ENCODE peak calls at places on chromosomes 12 and 14, in nine cellular contexts. S, E, Q, K, X, Y, J, M and G are unnamed samples.

GRCh38 chr14:29906256-29906885 is 21.3 kb downstream of the PRKD1 start:
- DNase-seq in Y (peak; percentile 40), K (peak; percentile 73), E (no peak), X (peak; percentile 95), Q (no peak), J (no peak), M (no peak), S (no peak), G (no peak)

GRCh38 chr12:47561746-47562145 is 144.1 kb downstream of the RPAP3 start:
- DNase-seq in Q (no peak), M (no peak), E (no peak), J (no peak), S (no peak), K (peak; percentile 40), X (peak; percentile 52), Y (no peak), G (no peak)

GRCh38 chr12:130286741-130287140 is 50.9 kb upstream of the PIWIL1 start:
- DNase-seq in Q (no peak), J (no peak), K (no peak), M (no peak), Y (no peak), S (no peak), E (no peak), X (no peak), G (no peak)

GRCh38 chr12:123122649-123123048 is 28.2 kb downstream of the PITPNM2 start:
- DNase-seq in Y (no peak), Q (no peak), M (no peak), K (no peak), X (no peak), E (no peak), J (no peak), S (no peak), G (no peak)

GRCh38 chr14:24398943-24399801 is at the start of gene NYNRIN:
- DNase-seq in Y (peak; percentile 55), E (no peak), M (peak; percentile 65), X (no peak), J (no peak), S (peak; percentile 81), K (peak; percentile 37), Q (peak; percentile 41), G (no peak)

GRCh38 chr12:107594995-107595394 is 90.6 kb upstream of the PWP1 start:
- DNase-seq in S (no peak), Y (no peak), X (peak; percentile 72), K (peak; percentile 67), J (no peak), Q (no peak), M (no peak), E (no peak), G (no peak)

GRCh38 chr12:132245521-132246101 is 83.8 kb downstream of the GALNT9 start:
- DNase-seq in E (no peak), K (no peak), X (no peak), M (no peak), J (no peak), Q (no peak), S (no peak), Y (no peak), G (no peak)

GRCh38 chr12:29537292-29537691 is 39.8 kb upstream of the OVCH1 start:
- DNase-seq in M (no peak), J (no peak), Q (no peak), X (peak; percentile 45), E (no peak), S (no peak), Y (no peak), K (peak; percentile 73), G (no peak)

GRCh38 chr14:104288272-104288671 is 149.9 kb downstream of the KIF26A start:
- DNase-seq in S (no peak), K (no peak), J (no peak), Q (no peak), M (no peak), X (no peak), E (no peak), Y (no peak), G (peak; percentile 54)

GRCh38 chr12:34287437-34287836 is 265.1 kb downstream of the ALG10 start:
- DNase-seq in X (no peak), Q (no peak), J (no peak), S (no peak), M (no peak), Y (no peak), K (no peak), E (no peak), G (no peak)

DNA sequence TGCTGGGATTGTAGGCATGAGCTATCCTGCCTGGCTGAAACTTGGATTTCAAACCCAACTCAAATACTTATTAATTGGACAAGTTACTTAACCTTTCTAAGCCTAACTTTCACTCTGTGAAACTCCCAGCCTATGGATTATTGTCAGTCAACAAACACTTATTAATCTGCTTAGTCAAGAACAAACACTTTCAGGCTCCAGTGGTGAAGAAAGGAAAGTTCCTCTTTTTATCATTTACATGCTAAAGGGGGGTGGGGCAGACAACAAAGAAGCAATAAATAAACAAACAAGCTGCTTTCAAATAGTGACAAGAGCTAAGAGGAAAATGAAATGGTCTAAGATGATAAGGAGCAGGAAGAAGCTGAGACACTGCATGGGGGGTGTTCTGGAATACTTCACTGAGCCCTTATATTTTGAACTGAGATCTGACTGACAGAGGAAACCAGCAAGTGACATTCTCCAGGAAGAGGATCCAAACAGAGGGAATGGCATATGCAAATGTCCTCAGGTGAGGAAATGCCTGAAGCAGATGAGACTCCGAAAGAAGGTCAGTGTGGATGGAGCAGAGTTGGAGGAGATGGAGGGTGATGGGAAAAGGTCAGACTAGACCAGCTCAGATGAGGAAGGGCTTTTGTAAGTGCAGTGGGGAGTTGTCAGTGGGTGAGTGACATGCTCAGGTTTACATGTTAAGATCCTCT is 259.6 kb downstream of the ITPR2 start:
- DNase-seq in X (no peak), J (no peak), Q (peak; percentile 19), K (no peak), M (no peak), S (no peak), E (no peak), Y (no peak), G (no peak)
- TF ChIP-seq CTCF in X (no peak), J (no peak), Q (no peak), K (no peak), M (no peak), S (no peak), E (no peak), Y (no peak), G (no peak)

GRCh38 chr12:124236651-124237050 is 58.2 kb upstream of the RFLNA start:
- DNase-seq in K (peak; percentile 97), M (no peak), J (no peak), S (no peak), Q (no peak), E (no peak), Y (no peak), X (no peak), G (no peak)

GRCh38 chr12:124240493-124240892 is 54.4 kb upstream of the RFLNA start:
- DNase-seq in S (no peak), E (no peak), Q (peak; percentile 66), X (no peak), M (no peak), Y (no peak), J (peak; percentile 55), K (no peak), G (no peak)

GRCh38 chr12:124242529-124243065 is 52.3 kb upstream of the RFLNA start:
- DNase-seq in Q (no peak), Y (no peak), S (no peak), M (no peak), X (no peak), J (no peak), E (no peak), K (no peak), G (no peak)

GRCh38 chr12:124241776-124242528 is 52.9 kb upstream of the RFLNA start:
- DNase-seq in X (no peak), S (no peak), J (no peak), E (no peak), Q (peak; percentile 24), K (no peak), M (no peak), Y (no peak), G (no peak)

GRCh38 chr12:124238886-124239285 is 56.0 kb upstream of the RFLNA start:
- DNase-seq in Y (no peak), K (no peak), X (no peak), M (no peak), E (no peak), S (no peak), J (no peak), Q (no peak), G (no peak)
- H3K27ac ChIP-seq in Y (no peak overlapping the region), K (no peak overlapping the region), X (no peak overlapping the region), M (no peak overlapping the region), E (no peak overlapping the region), S (no peak overlapping the region), J (no peak overlapping the region), Q (no peak overlapping the region), G (no peak overlapping the region)

DNA sequence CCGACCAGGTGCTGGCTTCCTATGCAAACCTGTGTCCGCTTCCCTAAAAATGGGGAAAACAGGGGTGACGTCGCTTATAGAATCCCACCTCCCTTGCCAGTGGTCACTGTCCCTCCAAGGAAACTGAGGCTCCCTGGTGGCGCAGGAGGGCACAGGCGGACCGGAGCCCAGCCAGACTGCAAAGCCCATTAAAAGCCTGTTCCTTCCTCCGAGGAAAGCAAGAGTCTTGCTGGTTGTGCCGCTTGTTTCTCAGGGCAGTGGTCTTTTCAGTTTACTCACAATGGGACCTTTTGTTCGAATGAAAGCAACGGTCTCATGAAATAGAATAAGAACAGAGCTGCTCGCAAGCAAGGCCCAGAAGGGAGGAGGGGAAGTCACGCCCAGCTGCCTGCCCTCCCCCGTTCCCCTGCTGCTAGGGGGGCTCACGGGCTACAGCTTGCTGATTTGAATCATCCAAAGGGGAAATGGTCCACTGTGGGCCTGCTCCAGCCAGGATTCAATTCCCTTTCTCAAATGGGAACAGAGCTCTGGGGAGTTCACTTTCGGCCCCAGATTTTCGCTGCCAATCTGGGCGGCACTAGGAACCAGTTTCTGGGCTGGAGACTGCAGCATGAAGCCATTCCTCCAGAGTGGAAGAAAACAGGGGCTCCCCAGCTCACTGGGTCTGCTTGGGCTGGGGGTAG is 4.6 kb upstream of the SELPLG start:
- DNase-seq in M (no peak), Y (no peak), S (no peak), X (no peak), E (no peak), J (peak; percentile 77), Q (peak; percentile 80), K (no peak), G (peak; percentile 75)
- H3K4me3 ChIP-seq in M (no peak overlapping the region), Y (no peak overlapping the region), S (peak overlapping the region; percentile 33), X (no peak overlapping the region), E (peak overlapping the region; percentile 19), J (peak overlapping the region; percentile 75), Q (peak overlapping the region; percentile 26), K (no peak overlapping the region), G (peak overlapping the region; percentile 59)

DNA sequence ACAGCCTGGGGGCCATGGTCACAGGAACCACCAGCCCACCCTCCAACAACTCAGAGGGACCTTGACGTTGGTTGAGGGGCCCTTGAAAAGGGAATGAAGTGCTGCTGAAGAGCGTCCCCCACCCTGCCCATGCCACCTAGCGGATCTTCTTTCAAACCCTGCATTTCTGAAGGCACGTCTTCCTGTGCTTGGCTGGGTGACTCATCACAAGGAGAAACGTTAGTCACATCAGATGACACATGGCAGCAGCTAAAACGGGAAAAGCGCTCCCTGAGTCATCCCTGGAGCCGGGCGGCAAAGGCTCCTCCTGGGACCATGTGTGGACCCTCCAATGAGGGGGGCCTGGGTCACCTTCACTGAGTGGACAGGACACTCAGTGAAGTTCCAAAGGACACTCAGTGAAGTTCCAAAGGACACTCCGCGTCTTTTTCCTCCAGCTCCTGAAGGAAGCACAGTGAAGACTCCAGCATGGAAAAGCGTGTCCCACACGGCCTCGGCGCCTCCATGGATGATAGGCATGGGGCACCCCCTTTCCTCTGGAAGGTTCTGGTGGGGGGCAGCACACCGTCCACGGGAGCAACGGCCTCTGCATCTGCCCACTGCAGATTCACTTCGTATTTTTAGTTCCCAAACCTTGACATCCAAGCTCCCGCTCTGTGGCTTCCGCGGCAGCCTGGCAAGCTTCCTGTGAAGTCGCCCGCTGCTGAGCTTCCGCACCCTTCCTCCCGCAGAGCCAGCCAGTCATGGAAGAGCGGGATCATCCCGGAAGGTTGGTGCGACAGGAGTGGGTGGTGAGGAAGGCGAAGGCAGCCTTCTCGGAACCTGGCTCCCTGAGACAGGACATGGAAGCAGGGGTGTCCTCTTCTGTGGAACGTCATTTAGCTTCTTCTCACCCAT is 383.4 kb downstream of the VRK1 start:
- DNase-seq in X (peak; percentile 92), S (no peak), Q (no peak), K (peak; percentile 82), Y (no peak), E (no peak), J (no peak), M (no peak), G (no peak)
- TF ChIP-seq CTCF in X (peak; percentile 70), S (no peak), Q (no peak), K (no peak), Y (no peak), E (no peak), J (no peak), M (no peak), G (no peak)